ENCODE peak calls at places on chromosomes 2 and 18, in nine cellular contexts. F is K562; O is HFF-Myc; R is GM06990; A is A549; K is tibial artery; Q is AG09319; X is HepG2; L is CD4-positive, alpha-beta T cell. J is an unnamed sample.

GRCh38 chr2:122261923-122262322 is 506.5 kb downstream of the TSN start:
- DNase-seq in F (no peak), O (no peak), R (no peak), A (no peak), K (no peak), Q (no peak), X (no peak), L (no peak), J (no peak)

GRCh38 chr2:83042053-83042452 is 1417.0 kb downstream of the SUCLG1 start:
- DNase-seq in F (no peak), O (no peak), R (no peak), A (no peak), K (no peak), Q (no peak), X (no peak), L (no peak), J (no peak)

GRCh38 chr2:7281348-7281747 is 364.1 kb downstream of the RNF144A start:
- DNase-seq in F (no peak), O (no peak), R (no peak), A (no peak), K (no peak), Q (no peak), X (no peak), L (no peak), J (no peak)

GRCh38 chr2:26892916-26893524 is 45.1 kb downstream of the DPYSL5 start:
- DNase-seq in F (no peak), O (no peak), R (no peak), A (no peak), K (no peak), Q (no peak), X (no peak), L (no peak), J (no peak)

GRCh38 chr2:114714316-114714715 is 271.9 kb downstream of the DPP10 start:
- DNase-seq in F (no peak), O (no peak), R (no peak), A (no peak), K (no peak), Q (no peak), X (no peak), L (no peak), J (no peak)

GRCh38 chr2:43238176-43238575 is 11.8 kb upstream of the ZFP36L2 start:
- DNase-seq in F (no peak), O (no peak), R (no peak), A (no peak), K (no peak), Q (no peak), X (no peak), L (no peak), J (no peak)

GRCh38 chr2:233267516-233268245 is 16.2 kb downstream of the ATG16L1 start:
- DNase-seq in F (no peak), O (no peak), R (peak), A (no peak), K (no peak), Q (no peak), X (no peak), L (peak), J (peak)

GRCh38 chr18:54434453-54434852 is 76.7 kb downstream of the C18orf54 start:
- DNase-seq in F (no peak), O (no peak), R (no peak), A (no peak), K (no peak), Q (no peak), X (no peak), L (no peak), J (no peak)

GRCh38 chr2:173095356-173095755 is 19.7 kb downstream of the MAP3K20 start:
- DNase-seq in F (no peak), O (no peak), R (no peak), A (no peak), K (no peak), Q (no peak), X (no peak), L (no peak), J (no peak)

GRCh38 chr2:37614061-37614802 is 57.2 kb downstream of the CDC42EP3 start:
- DNase-seq in F (no peak), O (peak), R (no peak), A (no peak), K (peak), Q (no peak), X (no peak), L (no peak), J (no peak)

GRCh38 chr2:26312471-26312870 is 33.5 kb upstream of the SELENOI start:
- DNase-seq in F (no peak), O (no peak), R (no peak), A (no peak), K (no peak), Q (no peak), X (no peak), L (no peak), J (no peak)

GRCh38 chr2:16755377-16755776 is 89.7 kb upstream of the CYRIA start:
- DNase-seq in F (no peak), O (no peak), R (no peak), A (no peak), K (no peak), Q (no peak), X (no peak), L (no peak), J (no peak)

GRCh38 chr2:14324308-14324707 is 308.2 kb upstream of the LRATD1 start:
- DNase-seq in F (no peak), O (no peak), R (no peak), A (no peak), K (no peak), Q (no peak), X (no peak), L (no peak), J (no peak)

GRCh38 chr18:22542400-22542835 is 124.7 kb upstream of the CTAGE1 start:
- DNase-seq in F (no peak), O (no peak), R (no peak), A (no peak), K (peak), Q (no peak), X (peak), L (no peak), J (no peak)

GRCh38 chr2:105787376-105788318 is 42.9 kb downstream of the NCK2 start:
- DNase-seq in F (peak), O (no peak), R (no peak), A (no peak), K (no peak), Q (no peak), X (no peak), L (peak), J (no peak)

GRCh38 chr2:120863661-120864320 is 128.1 kb downstream of the GLI2 start:
- DNase-seq in F (peak), O (no peak), R (no peak), A (peak), K (peak), Q (peak), X (no peak), L (no peak), J (no peak)

GRCh38 chr2:191045141-191045540 is 31.2 kb upstream of the STAT1 start:
- DNase-seq in F (no peak), O (no peak), R (no peak), A (no peak), K (no peak), Q (no peak), X (no peak), L (no peak), J (no peak)

GRCh38 chr18:12497296-12497695 is 89.6 kb downstream of the PRELID3A start:
- DNase-seq in F (no peak), O (no peak), R (no peak), A (no peak), K (no peak), Q (no peak), X (no peak), L (no peak), J (no peak)

GRCh38 chr2:228017784-228018183 is 146.4 kb downstream of the DAW1 start:
- DNase-seq in F (no peak), O (no peak), R (no peak), A (no peak), K (no peak), Q (no peak), X (no peak), L (no peak), J (no peak)

GRCh38 chr2:74516070-74516633 is 1.9 kb downstream of the TLX2 start:
- DNase-seq in F (no peak), O (no peak), R (peak), A (no peak), K (peak), Q (no peak), X (no peak), L (peak), J (peak)

GRCh38 chr18:58894937-58895336 is 30.3 kb downstream of the ZNF532 start:
- DNase-seq in F (no peak), O (no peak), R (no peak), A (no peak), K (peak), Q (no peak), X (no peak), L (no peak), J (no peak)

GRCh38 chr2:211879323-211879722 is 659.3 kb downstream of the ERBB4 start:
- DNase-seq in F (no peak), O (no peak), R (no peak), A (no peak), K (no peak), Q (no peak), X (no peak), L (no peak), J (no peak)

GRCh38 chr2:20164061-20164733 is 60.7 kb downstream of the SDC1 start:
- DNase-seq in F (no peak), O (no peak), R (no peak), A (peak), K (no peak), Q (no peak), X (no peak), L (no peak), J (peak)

GRCh38 chr2:11750422-11750821 is 4.0 kb downstream of the LPIN1 start:
- DNase-seq in F (no peak), O (peak), R (peak), A (no peak), K (no peak), Q (no peak), X (no peak), L (peak), J (peak)

GRCh38 chr18:9102391-9103216 is at the start of gene NDUFV2:
- DNase-seq in F (peak), O (peak), R (peak), A (peak), K (peak), Q (peak), X (peak), L (peak), J (peak)

GRCh38 chr18:9104244-9104901 is 1.9 kb downstream of the NDUFV2 start:
- DNase-seq in F (peak), O (no peak), R (no peak), A (no peak), K (no peak), Q (no peak), X (no peak), L (no peak), J (no peak)

GRCh38 chr18:9105420-9105819 is 2.9 kb downstream of the NDUFV2 start:
- DNase-seq in F (no peak), O (no peak), R (no peak), A (no peak), K (no peak), Q (no peak), X (no peak), L (no peak), J (no peak)

GRCh38 chr18:9101730-9102390 is 639 bp upstream of the NDUFV2 start:
- DNase-seq in F (peak), O (no peak), R (no peak), A (peak), K (no peak), Q (no peak), X (peak), L (no peak), J (peak)

GRCh38 chr18:9103488-9103887 is 989 bp downstream of the NDUFV2 start:
- DNase-seq in F (no peak), O (no peak), R (no peak), A (no peak), K (no peak), Q (no peak), X (no peak), L (no peak), J (peak)
- TF ChIP-seq CTCF in F (no peak), O (no peak), R (no peak), A (no peak), K (peak), Q (peak), X (no peak), L (peak), J (no peak)

GRCh38 chr18:42137671-42138375 is 182.8 kb downstream of the PIK3C3 start:
- DNase-seq in F (no peak), O (no peak), R (no peak), A (no peak), K (no peak), Q (no peak), X (no peak), L (no peak), J (no peak)

GRCh38 chr18:42141439-42141838 is 186.4 kb downstream of the PIK3C3 start:
- DNase-seq in F (no peak), O (no peak), R (no peak), A (no peak), K (no peak), Q (no peak), X (peak), L (no peak), J (no peak)
- TF ChIP-seq CTCF in F (no peak), O (no peak), R (no peak), A (no peak), K (no peak), Q (no peak), X (peak), L (no peak), J (no peak)

GRCh38 chr2:102206666-102207341 is 20.0 kb downstream of the IL1RL2 start:
- DNase-seq in F (no peak), O (no peak), R (no peak), A (no peak), K (no peak), Q (no peak), X (no peak), L (no peak), J (no peak)
- TF ChIP-seq CTCF in F (no peak), O (no peak), R (no peak), A (no peak), K (no peak), Q (no peak), X (no peak), L (no peak), J (no peak)

DNA sequence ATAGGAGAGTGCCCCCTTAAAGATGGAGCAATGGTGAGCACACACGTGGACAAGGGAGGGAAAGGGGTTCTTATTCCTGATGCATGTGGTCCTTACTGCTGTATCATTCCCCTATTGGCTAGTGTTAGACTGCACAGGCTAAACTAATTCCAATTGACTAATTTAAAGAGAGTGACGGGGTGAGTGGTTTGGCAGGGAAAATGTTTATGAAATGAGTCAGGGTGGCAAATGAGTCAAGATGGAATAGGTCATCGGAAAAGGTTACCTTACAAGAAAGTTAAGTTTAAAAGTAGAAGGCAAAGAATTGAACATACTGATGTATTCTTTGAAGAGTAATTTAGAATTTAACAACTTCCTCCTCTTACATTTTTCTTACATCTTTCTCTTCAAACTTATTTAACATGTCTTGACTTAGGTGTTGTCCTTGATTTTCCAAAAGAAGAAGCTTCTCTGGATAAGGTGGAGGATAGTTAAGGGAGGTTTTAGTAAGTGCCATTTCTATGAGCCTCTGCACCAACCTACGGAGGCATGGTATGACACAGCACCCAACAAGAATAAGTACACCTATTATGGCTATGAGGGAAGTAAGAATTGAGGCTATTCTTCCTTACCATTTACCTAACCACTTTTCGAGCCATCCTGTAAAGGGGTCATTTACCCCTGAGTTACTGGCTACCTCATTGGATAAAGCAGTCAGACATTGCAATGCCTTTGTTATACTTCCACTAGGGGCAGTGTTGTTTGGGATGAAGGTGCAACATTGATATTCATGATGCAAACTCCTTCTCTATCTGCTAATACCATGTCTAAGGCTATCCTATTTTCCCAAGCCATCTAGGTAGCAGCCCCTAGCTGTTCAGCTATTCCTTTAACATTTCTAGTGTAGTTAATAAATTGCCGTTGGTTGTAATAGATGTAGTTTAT is 1345.8 kb upstream of the LRRTM1 start:
- DNase-seq in F (no peak), O (no peak), R (no peak), A (no peak), K (no peak), Q (no peak), X (no peak), L (no peak), J (no peak)
- TF ChIP-seq CTCF in F (no peak), O (peak), R (no peak), A (no peak), K (no peak), Q (no peak), X (no peak), L (no peak), J (no peak)

DNA sequence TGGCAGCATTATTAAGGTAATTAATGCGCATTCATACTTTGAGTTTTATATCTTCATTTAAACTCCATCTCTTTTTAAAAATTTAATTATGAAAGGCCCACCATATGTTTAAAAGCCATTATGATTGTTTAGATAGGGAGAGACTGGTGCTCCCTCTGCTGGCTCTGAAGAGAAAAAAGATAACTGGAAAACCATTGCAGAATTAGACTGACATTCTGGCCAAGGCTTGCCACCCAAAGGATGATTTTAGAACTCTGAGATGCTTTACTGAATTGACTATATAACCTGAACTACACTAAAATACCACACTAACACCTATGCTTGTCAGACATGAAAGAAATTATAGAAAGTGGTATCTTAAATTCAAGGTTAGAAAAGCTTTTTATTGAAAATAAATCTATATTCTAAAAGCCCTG is 127.6 kb upstream of the SPOPL start:
- DNase-seq in F (peak), O (no peak), R (no peak), A (peak), K (no peak), Q (peak), X (peak), L (no peak), J (peak)
- TF ChIP-seq CTCF in F (peak), O (peak), R (peak), A (peak), K (peak), Q (peak), X (peak), L (peak), J (peak)

GRCh38 chr2:229805559-229805958 is 91.2 kb upstream of the DNER start:
- DNase-seq in F (no peak), O (no peak), R (no peak), A (no peak), K (no peak), Q (no peak), X (no peak), L (no peak), J (no peak)

GRCh38 chr2:229798446-229799147 is 84.2 kb upstream of the DNER start:
- DNase-seq in F (no peak), O (no peak), R (no peak), A (no peak), K (no peak), Q (no peak), X (no peak), L (no peak), J (no peak)

GRCh38 chr2:229802785-229803184 is 88.4 kb upstream of the DNER start:
- DNase-seq in F (no peak), O (no peak), R (no peak), A (no peak), K (no peak), Q (no peak), X (no peak), L (no peak), J (no peak)

DNA sequence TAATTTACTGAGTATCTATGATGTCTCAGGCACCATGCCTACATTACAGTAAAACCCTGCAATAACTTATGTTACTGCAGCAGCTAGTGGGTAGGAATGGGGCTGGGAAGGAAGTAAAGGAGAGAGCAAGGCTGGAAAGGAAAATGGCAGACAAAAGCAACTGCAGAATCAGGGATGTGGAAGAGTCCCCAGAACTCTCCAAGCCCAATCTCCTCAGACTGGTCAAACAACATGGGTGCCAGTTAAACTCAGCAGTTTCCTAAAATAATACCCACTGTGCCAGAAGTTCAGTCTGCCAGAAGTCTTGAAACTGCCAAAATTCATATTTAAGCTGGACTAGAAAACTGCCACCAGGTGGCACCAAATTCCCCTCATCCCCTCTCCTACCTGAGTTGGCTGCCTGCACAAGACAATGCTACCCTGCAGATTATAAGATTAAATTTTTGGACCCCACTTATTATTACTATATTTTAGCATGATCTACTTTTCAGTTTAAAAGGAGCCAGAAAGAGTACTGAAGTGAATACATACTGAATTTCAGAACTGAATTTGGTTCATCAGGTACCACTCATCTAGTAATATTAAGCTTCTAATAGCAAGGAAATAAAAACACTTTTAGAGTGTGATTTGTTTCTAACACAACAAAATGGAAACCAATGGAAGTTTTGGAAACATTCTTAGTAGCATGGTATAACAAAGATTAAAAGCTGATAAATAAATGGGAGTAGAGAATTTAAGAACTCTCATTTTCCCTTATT is 86.8 kb upstream of the DNER start:
- DNase-seq in F (peak), O (peak), R (no peak), A (peak), K (peak), Q (no peak), X (peak), L (peak), J (peak)
- TF ChIP-seq CTCF in F (peak), O (peak), R (peak), A (peak), K (peak), Q (peak), X (peak), L (peak), J (peak)

J was measured in GM13976.